ENCODE peak calls at places on chromosomes 12 and 14, in eight cellular contexts. Y is fibroblast of lung; W is psoas muscle; X is thoracic aorta; E is pancreas; K is K562; R is right lobe of liver; U is naive thymus-derived CD4-positive, alpha-beta T cell. T is an unnamed sample.

GRCh38 chr14:44428239-44428924 is 78.7 kb downstream of the FSCB start:
- DNase-seq in X (no peak), U (no peak), R (no peak), E (no peak), Y (no peak), W (no peak), K (no peak), T (no peak)

GRCh38 chr12:53928054-53928879 is 10.4 kb upstream of the HOXC13 start:
- DNase-seq in W (no peak), U (no peak), E (no peak), R (no peak), K (no peak), Y (no peak), X (no peak), T (no peak)

GRCh38 chr12:26572131-26572530 is 260.9 kb downstream of the ITPR2 start:
- DNase-seq in X (no peak), E (no peak), W (no peak), U (no peak), Y (no peak), R (no peak), K (no peak), T (no peak)

GRCh38 chr14:91714805-91715204 is 17.1 kb downstream of the CATSPERB start:
- DNase-seq in U (peak; percentile 28), R (no peak), W (no peak), E (no peak), K (no peak), Y (no peak), X (no peak), T (no peak)

GRCh38 chr14:53432378-53432802 is 279.3 kb upstream of the DDHD1 start:
- DNase-seq in U (no peak), K (peak; percentile 7), E (no peak), Y (peak; percentile 73), X (no peak), W (no peak), R (no peak), T (no peak)

GRCh38 chr14:22221508-22221907 is 367.5 kb downstream of the DAD1 start:
- DNase-seq in W (no peak), E (no peak), R (no peak), X (no peak), Y (peak; percentile 19), K (peak; percentile 7), U (no peak), T (no peak)

GRCh38 chr12:105740970-105741725 is 397.6 kb downstream of the NUAK1 start:
- DNase-seq in Y (peak; percentile 28), U (no peak), E (no peak), K (no peak), X (no peak), R (no peak), W (peak; percentile 55), T (peak; percentile 11)

GRCh38 chr14:104264495-104265265 is 126.3 kb downstream of the KIF26A start:
- DNase-seq in U (no peak), W (no peak), K (no peak), X (no peak), E (peak; percentile 62), R (peak; percentile 54), Y (no peak), T (no peak)

GRCh38 chr14:55780156-55780946 is 200.3 kb downstream of the KTN1 start:
- DNase-seq in R (no peak), W (peak; percentile 21), U (no peak), K (no peak), Y (peak; percentile 36), X (peak; percentile 21), E (no peak), T (peak; percentile 79)

GRCh38 chr14:76091036-76091435 is 60.7 kb upstream of the GPATCH2L start:
- DNase-seq in U (no peak), K (peak; percentile 54), X (no peak), Y (no peak), E (no peak), R (no peak), W (peak; percentile 70), T (peak; percentile 26)

GRCh38 chr12:18955594-18955993 is 173.9 kb upstream of the PLEKHA5 start:
- DNase-seq in X (no peak), W (no peak), R (no peak), E (no peak), U (no peak), Y (no peak), K (no peak), T (no peak)

GRCh38 chr12:118418385-118419057 is 42.2 kb downstream of the SUDS3 start:
- DNase-seq in X (no peak), W (no peak), E (no peak), U (no peak), R (no peak), K (no peak), Y (no peak), T (no peak)

GRCh38 chr12:69095765-69096477 is 143.4 kb upstream of the CPSF6 start:
- DNase-seq in E (no peak), Y (no peak), K (no peak), U (no peak), X (no peak), R (no peak), W (no peak), T (no peak)

GRCh38 chr14:80954771-80955299 is 586 bp upstream of the TSHR start:
- DNase-seq in X (peak; percentile 37), E (peak; percentile 88), W (peak; percentile 80), R (peak; percentile 83), U (peak; percentile 68), Y (peak; percentile 74), K (peak; percentile 51), T (peak; percentile 90)

GRCh38 chr14:80955434-80955939 is at the start of gene TSHR:
- DNase-seq in R (peak; percentile 56), U (no peak), E (peak; percentile 49), Y (no peak), K (no peak), X (no peak), W (no peak), T (no peak)

GRCh38 chr14:80958258-80958657 is 2.8 kb downstream of the TSHR start:
- DNase-seq in R (no peak), U (no peak), K (no peak), W (no peak), Y (no peak), E (no peak), X (no peak), T (no peak)

GRCh38 chr14:80956105-80956504 is 684 bp downstream of the TSHR start:
- DNase-seq in R (no peak), W (no peak), E (no peak), X (no peak), Y (no peak), U (no peak), K (no peak), T (no peak)

DNA sequence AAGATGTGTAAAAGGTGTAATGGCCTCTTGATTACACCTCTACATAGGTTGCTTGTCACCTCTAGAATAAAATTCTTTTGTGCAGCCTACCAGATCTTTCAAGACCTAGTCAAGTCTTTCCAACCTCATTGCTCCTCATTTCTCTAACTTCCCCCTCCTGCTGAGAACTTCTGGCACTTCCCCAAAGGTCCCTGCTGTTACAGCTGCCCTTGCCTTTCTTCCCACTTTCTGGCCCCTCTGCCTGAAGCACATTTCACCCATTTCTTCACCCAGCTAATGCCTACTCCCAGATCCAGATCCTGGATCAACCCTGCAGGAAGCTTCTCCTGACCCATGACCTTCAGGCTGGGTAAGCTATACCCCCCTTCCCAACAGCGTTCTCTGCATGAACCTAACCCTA is 1.5 kb downstream of the TSHR start:
- DNase-seq in U (no peak), Y (no peak), K (no peak), E (no peak), W (no peak), R (no peak), X (no peak), T (peak; percentile 32)
- H3K4me1 ChIP-seq in U (peaks cover 15% of the 10 kb centered on the region), Y (no peaks in the 10 kb centered on the region), K (peaks cover 9% of the 10 kb centered on the region), E (no peaks in the 10 kb centered on the region), W (peaks cover 5% of the 10 kb centered on the region), R (no peaks in the 10 kb centered on the region), X (peaks cover 3% of the 10 kb centered on the region), T (no peaks in the 10 kb centered on the region)

DNA sequence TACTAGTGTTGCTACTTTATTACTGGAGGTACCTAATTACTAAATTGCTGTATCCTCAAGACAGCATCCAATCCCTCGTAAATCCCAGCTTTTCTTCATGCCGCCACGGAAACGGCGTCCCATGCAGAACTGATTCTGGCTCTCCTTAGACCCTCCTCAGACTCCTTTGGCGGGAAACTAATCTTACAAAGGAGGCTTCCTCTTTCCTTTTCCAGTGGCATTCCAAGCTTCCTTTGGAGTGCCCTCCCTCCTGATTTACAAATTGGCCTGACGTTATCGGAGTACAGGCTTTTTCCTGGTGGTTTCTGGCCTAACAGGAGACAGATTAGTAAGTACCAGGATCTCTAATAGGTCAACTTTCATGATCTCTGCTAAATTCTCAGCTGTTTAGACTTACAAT is 1.4 kb upstream of the ZDHHC17 start:
- DNase-seq in K (no peak), W (no peak), X (no peak), U (no peak), Y (no peak), R (no peak), E (no peak), T (no peak)
- H3K4me3 ChIP-seq in K (peak overlapping the region; percentile 87), W (no peak overlapping the region), X (no peak overlapping the region), U (no peak overlapping the region), Y (no peak overlapping the region), R (no peak overlapping the region), E (no peak overlapping the region), T (no peak overlapping the region)

DNA sequence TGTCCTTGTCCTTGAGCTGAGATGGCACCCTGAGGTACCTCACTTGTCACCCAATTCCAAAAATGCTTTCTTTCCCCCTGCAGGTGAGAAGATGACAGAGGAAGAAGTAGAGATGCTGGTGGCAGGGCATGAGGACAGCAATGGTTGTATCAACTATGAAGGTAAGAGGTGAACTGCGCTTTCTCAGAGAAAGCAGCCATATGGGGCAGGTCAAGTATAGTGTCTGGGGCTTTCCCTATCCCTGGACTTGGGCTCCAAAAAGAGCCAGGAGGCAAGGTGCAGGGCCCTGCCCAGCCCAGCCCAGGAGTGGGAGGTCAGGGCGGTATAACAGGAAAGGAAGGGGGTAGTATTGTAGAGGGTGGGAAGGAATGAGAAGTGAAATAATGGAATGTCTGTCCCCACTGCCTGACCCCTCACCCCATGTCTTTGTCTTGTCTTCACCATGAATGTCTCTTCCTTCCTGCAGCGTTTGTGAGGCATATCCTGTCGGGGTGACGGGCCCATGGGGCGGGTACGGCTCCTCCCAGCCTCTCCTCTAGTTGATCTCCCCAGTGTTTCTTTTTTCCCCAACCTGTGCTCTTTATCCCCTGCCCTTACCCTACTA is 2.1 kb downstream of the MYL6 start:
- DNase-seq in U (peak; percentile 39), K (no peak), Y (no peak), W (no peak), E (no peak), R (no peak), X (no peak), T (no peak)
- H3K27ac ChIP-seq in U (peak overlapping the region; percentile 98), K (peak overlapping the region; percentile 98), Y (peak overlapping the region; percentile 95), W (peak overlapping the region; percentile 94), E (no peak overlapping the region), R (peak overlapping the region; percentile 97), X (peak overlapping the region; percentile 92), T (peak overlapping the region; percentile 98)

DNA sequence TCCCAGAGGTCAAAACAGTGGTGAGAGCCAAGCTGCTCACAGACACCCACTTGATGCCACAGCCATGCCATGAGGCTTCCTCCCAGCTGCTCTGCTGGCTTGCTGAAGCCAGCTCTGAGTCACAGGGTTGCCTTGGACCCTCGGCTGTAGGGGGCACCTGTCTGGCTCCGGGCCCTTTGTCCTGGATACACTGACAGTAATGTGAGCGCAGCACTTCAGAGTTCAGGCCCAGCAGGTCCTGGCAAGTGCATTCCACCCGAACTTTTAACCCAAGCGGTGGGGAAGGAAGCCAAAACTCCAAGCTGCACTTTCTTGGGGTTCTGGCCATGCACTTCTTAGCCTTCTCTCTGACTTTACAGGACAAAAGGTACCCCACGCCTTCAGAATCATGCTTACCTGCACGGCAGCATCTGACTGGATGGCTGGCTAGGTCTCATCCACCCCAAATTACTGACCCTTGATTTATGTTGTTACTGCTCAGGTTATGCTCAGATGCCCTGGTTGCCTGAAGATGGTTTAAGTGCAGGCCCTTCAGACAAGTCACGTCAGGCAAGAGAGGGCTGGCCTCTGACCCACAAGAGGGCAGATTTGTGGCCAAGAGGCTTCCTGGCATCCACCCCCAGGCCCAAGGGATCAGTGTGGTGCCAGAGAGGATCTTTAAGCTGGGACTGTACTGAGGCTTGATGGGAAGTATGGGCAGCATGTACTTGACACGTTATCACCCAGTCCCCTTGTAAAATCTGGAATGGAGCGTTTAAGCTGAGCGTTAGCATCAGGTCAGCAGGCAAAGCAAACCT is 24.8 kb downstream of the SLC25A29 start:
- DNase-seq in E (peak; percentile 17), X (no peak), W (no peak), U (no peak), R (no peak), Y (no peak), K (no peak), T (no peak)
- H3K4me1 ChIP-seq in E (no peaks in the 10 kb centered on the region), X (peaks cover 20% of the 10 kb centered on the region), W (peaks cover 43% of the 10 kb centered on the region), U (peaks cover 17% of the 10 kb centered on the region), R (no peaks in the 10 kb centered on the region), Y (peaks cover 8% of the 10 kb centered on the region), K (peaks cover 27% of the 10 kb centered on the region), T (peaks cover 7% of the 10 kb centered on the region)

T was measured in tibial nerve.